ENCODE peak calls at places on chromosomes 2 and 18, in five cellular contexts. One of them, this sample, is unnamed.

GRCh38 chr2:195562624-195563566 is 94.1 kb upstream of the SLC39A10 start:
- DNase-seq in MCF 10A: no peak
- DNase-seq in coronary artery: no peak
- DNase-seq in GM23338: peak
- DNase-seq in B cell: no peak
- DNase-seq in this sample: no peak

GRCh38 chr2:190819835-190820234 is 60.8 kb upstream of the GLS start:
- DNase-seq in MCF 10A: no peak
- DNase-seq in coronary artery: no peak
- DNase-seq in GM23338: no peak
- DNase-seq in B cell: no peak
- DNase-seq in this sample: no peak

GRCh38 chr18:25464211-25464610 is 112.2 kb upstream of the ZNF521 start:
- DNase-seq in MCF 10A: no peak
- DNase-seq in coronary artery: no peak
- DNase-seq in GM23338: no peak
- DNase-seq in B cell: no peak
- DNase-seq in this sample: no peak

GRCh38 chr2:17303496-17303895 is 214.7 kb downstream of the RAD51AP2 start:
- DNase-seq in MCF 10A: peak
- DNase-seq in coronary artery: no peak
- DNase-seq in GM23338: peak
- DNase-seq in B cell: no peak
- DNase-seq in this sample: no peak

GRCh38 chr2:225999692-226000091 is 600.2 kb downstream of the NYAP2 start:
- DNase-seq in MCF 10A: no peak
- DNase-seq in coronary artery: no peak
- DNase-seq in GM23338: no peak
- DNase-seq in B cell: no peak
- DNase-seq in this sample: no peak

GRCh38 chr2:216370961-216371633 is 1.2 kb downstream of the MARCHF4 start:
- DNase-seq in MCF 10A: no peak
- DNase-seq in coronary artery: no peak
- DNase-seq in GM23338: peak
- DNase-seq in B cell: peak
- DNase-seq in this sample: no peak

GRCh38 chr2:113756088-113757058 is at the start of gene SLC35F5:
- DNase-seq in MCF 10A: peak
- DNase-seq in coronary artery: peak
- DNase-seq in GM23338: peak
- DNase-seq in B cell: peak
- DNase-seq in this sample: peak

GRCh38 chr2:21228041-21228895 is 104.5 kb downstream of the TDRD15 start:
- DNase-seq in MCF 10A: no peak
- DNase-seq in coronary artery: no peak
- DNase-seq in GM23338: peak
- DNase-seq in B cell: no peak
- DNase-seq in this sample: no peak

GRCh38 chr2:233419626-233420431 is 65.5 kb downstream of the DGKD start:
- DNase-seq in MCF 10A: peak
- DNase-seq in coronary artery: no peak
- DNase-seq in GM23338: peak
- DNase-seq in B cell: peak
- DNase-seq in this sample: peak

GRCh38 chr2:52862801-52863200 is 904.8 kb upstream of the CHAC2 start:
- DNase-seq in MCF 10A: peak
- DNase-seq in coronary artery: no peak
- DNase-seq in GM23338: no peak
- DNase-seq in B cell: no peak
- DNase-seq in this sample: no peak

DNA sequence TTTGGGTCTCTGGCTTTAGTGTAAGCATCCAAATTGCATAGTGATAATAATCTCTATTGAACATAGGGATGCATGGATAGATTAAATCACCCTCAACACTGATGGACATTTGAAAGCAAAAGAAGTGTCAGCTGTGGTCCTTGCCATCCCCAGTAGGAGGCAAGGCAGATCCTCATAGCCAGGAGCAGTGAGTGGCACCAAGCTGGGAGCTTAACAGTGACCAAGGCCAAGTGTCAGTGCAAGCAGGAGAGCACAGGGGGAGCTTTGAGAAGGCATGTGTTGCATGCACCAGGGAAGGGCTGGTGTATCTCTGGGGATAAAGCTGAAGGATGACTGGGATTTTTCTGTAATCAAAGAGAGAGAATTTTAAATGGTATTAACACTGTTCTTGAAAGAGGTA is 14.7 kb downstream of the SLC14A1 start:
- DNase-seq in MCF 10A: no peak
- DNase-seq in coronary artery: no peak
- DNase-seq in GM23338: peak
- DNase-seq in B cell: no peak
- DNase-seq in this sample: no peak
- TF ChIP-seq CTCF in MCF 10A: no peak
- TF ChIP-seq CTCF in coronary artery: no peak
- TF ChIP-seq CTCF in GM23338: no peak
- TF ChIP-seq CTCF in B cell: no peak
- TF ChIP-seq CTCF in this sample: no peak

DNA sequence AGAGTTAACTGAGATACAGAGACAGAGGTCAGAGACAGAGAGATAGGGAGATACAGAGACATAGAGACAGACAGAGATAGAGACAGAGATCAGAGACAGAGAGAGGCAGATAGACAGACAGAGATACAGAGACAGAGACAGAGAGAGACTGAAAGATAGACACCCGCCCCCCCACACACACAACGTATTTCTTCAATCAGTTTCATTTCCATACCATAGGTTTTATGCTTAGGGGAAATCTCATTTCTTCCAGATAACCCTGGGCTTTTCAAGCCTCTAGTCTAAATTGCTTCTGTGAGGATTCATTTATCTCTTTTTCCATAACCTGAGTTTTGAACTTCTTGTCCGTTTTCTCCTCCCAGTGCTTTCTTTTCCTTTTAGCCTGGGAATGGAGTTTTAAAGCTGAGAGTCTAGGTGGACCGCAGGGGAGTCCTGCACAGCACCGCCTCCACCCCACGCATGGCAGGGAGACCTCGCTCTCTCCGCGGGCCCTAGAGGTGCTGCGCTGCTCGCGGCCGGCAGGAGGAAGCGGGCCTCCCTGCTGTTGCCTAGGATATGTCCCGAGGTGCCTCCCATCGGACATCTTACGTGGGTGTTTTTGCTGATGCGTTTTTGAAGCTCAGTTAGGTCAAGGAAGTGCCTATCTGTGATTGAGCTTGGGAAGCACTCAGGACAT is 94.7 kb downstream of the CD8B2 start:
- DNase-seq in MCF 10A: peak
- DNase-seq in coronary artery: no peak
- DNase-seq in GM23338: peak
- DNase-seq in B cell: peak
- DNase-seq in this sample: no peak
- TF ChIP-seq CTCF in MCF 10A: no peak
- TF ChIP-seq CTCF in coronary artery: no peak
- TF ChIP-seq CTCF in GM23338: no peak
- TF ChIP-seq CTCF in B cell: no peak
- TF ChIP-seq CTCF in this sample: no peak

GRCh38 chr2:174648896-174649295 is 51.3 kb upstream of the WIPF1 start:
- DNase-seq in MCF 10A: no peak
- DNase-seq in coronary artery: no peak
- DNase-seq in GM23338: no peak
- DNase-seq in B cell: no peak
- DNase-seq in this sample: no peak

GRCh38 chr2:174656671-174657171 is 59.1 kb upstream of the WIPF1 start:
- DNase-seq in MCF 10A: no peak
- DNase-seq in coronary artery: no peak
- DNase-seq in GM23338: no peak
- DNase-seq in B cell: no peak
- DNase-seq in this sample: no peak

GRCh38 chr2:174659069-174659900 is 61.7 kb upstream of the WIPF1 start:
- DNase-seq in MCF 10A: no peak
- DNase-seq in coronary artery: no peak
- DNase-seq in GM23338: no peak
- DNase-seq in B cell: no peak
- DNase-seq in this sample: no peak

GRCh38 chr2:174656035-174656434 is 58.4 kb upstream of the WIPF1 start:
- DNase-seq in MCF 10A: no peak
- DNase-seq in coronary artery: no peak
- DNase-seq in GM23338: no peak
- DNase-seq in B cell: no peak
- DNase-seq in this sample: no peak

DNA sequence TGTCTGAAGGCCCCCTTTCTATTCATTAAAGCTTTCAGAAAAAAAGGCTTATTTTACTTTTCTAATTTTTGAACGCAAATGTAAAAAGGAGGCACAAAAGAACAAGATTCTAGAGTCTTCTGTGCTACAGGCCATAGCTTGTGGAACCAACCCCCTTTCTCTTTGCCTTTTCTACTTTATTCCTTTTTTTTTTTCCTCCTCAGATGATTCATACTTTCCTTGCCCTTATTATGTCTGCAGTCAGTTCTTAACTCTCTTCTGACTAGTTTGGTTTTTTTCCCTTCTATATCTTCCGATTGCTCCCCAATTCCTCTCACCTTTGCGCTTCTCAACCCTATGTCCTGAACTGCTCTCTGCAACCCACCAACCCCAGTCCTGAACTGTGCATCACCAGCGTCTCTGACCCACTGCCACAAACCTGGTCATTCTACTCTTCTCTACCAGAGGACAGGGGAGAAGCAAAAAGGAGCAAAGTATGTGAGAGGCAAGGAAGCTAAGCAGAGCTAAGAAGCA is 56.9 kb upstream of the WIPF1 start:
- DNase-seq in MCF 10A: no peak
- DNase-seq in coronary artery: no peak
- DNase-seq in GM23338: no peak
- DNase-seq in B cell: no peak
- DNase-seq in this sample: no peak
- TF ChIP-seq CTCF in MCF 10A: no peak
- TF ChIP-seq CTCF in coronary artery: no peak
- TF ChIP-seq CTCF in GM23338: no peak
- TF ChIP-seq CTCF in B cell: no peak
- TF ChIP-seq CTCF in this sample: no peak

GRCh38 chr2:149490296-149490695 is 97.3 kb downstream of the MMADHC start:
- DNase-seq in MCF 10A: peak
- DNase-seq in coronary artery: no peak
- DNase-seq in GM23338: peak
- DNase-seq in B cell: no peak
- DNase-seq in this sample: no peak
- TF ChIP-seq CTCF in MCF 10A: no peak
- TF ChIP-seq CTCF in coronary artery: no peak
- TF ChIP-seq CTCF in GM23338: no peak
- TF ChIP-seq CTCF in B cell: no peak
- TF ChIP-seq CTCF in this sample: no peak

GRCh38 chr2:204144487-204144886 is 207.9 kb downstream of the ICOS start:
- DNase-seq in MCF 10A: no peak
- DNase-seq in coronary artery: no peak
- DNase-seq in GM23338: no peak
- DNase-seq in B cell: no peak
- DNase-seq in this sample: no peak
- TF ChIP-seq CTCF in MCF 10A: no peak
- TF ChIP-seq CTCF in coronary artery: no peak
- TF ChIP-seq CTCF in GM23338: no peak
- TF ChIP-seq CTCF in B cell: no peak
- TF ChIP-seq CTCF in this sample: no peak

GRCh38 chr2:123051136-123051535 is 974.0 kb upstream of the CNTNAP5 start:
- DNase-seq in MCF 10A: no peak
- DNase-seq in coronary artery: no peak
- DNase-seq in GM23338: no peak
- DNase-seq in B cell: no peak
- DNase-seq in this sample: no peak
- TF ChIP-seq CTCF in MCF 10A: no peak
- TF ChIP-seq CTCF in coronary artery: no peak
- TF ChIP-seq CTCF in GM23338: no peak
- TF ChIP-seq CTCF in B cell: no peak
- TF ChIP-seq CTCF in this sample: no peak

DNA sequence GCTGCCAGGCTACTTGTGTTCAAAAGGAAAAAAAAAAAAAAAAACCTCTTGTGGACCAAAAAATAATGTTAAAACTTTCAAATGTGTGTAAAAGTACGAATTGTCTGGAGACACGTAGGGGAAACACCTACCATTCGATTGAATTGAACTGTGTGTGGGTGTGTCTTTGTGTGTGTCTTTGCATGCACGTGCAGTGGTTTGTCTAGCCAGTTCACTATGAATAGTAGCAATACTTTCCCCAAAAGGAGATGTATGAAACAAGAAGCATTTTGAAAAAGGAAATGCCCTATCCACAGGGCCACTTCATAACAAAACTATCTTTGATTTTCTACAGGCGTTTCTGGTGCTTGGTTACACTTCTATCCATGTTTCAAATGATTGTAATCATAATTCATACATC is 186.8 kb downstream of the RPRM start:
- DNase-seq in MCF 10A: no peak
- DNase-seq in coronary artery: no peak
- DNase-seq in GM23338: no peak
- DNase-seq in B cell: no peak
- DNase-seq in this sample: no peak
- TF ChIP-seq CTCF in MCF 10A: no peak
- TF ChIP-seq CTCF in coronary artery: no peak
- TF ChIP-seq CTCF in GM23338: no peak
- TF ChIP-seq CTCF in B cell: no peak
- TF ChIP-seq CTCF in this sample: no peak

This sample was measured in type B pancreatic cell.